ENCODE peak calls at places on chromosome 21, in nine cellular contexts. One of them, this sample, is unnamed.
A peak's percentile ranks its signal among the peaks of the same experiment; 100 is the strongest.

GRCh38 chr21:35616090-35616489 is 444.2 kb downstream of the SETD4 start:
- DNase-seq in psoas muscle: no peak
- DNase-seq in activated T-helper 1 cell treated with anti-CD3 and anti-CD28 coated beads, Interleukin-12 subunit alpha, Interleukin-12 subunit beta, Interleukin-2, Interleukin-4 antibody, amounts not matched to agents 30 ng/mL and 10 ng/mL and 1 ng/mL, durations not matched to agents 14 hours and 24 hours and 36 hours: no peak
- DNase-seq in activated gamma-delta T cell treated with Interleukin-2 at 50 U/mL for 16 hours: no peak
- DNase-seq in Right ventricle myocardium superior: no peak
- DNase-seq in AG08395: peak; percentile 38
- DNase-seq in cardiac septum: no peak
- DNase-seq in GM06990: no peak
- DNase-seq in NCI-H69: no peak
- DNase-seq in this sample: no peak

GRCh38 chr21:31282095-31282709 is 61.9 kb downstream of the TIAM1 start:
- DNase-seq in psoas muscle: peak; percentile 15
- DNase-seq in activated T-helper 1 cell treated with anti-CD3 and anti-CD28 coated beads, Interleukin-12 subunit alpha, Interleukin-12 subunit beta, Interleukin-2, Interleukin-4 antibody, amounts not matched to agents 30 ng/mL and 10 ng/mL and 1 ng/mL, durations not matched to agents 14 hours and 24 hours and 36 hours: no peak
- DNase-seq in activated gamma-delta T cell treated with Interleukin-2 at 50 U/mL for 16 hours: no peak
- DNase-seq in Right ventricle myocardium superior: peak; percentile 43
- DNase-seq in AG08395: peak; percentile 70
- DNase-seq in cardiac septum: no peak
- DNase-seq in GM06990: no peak
- DNase-seq in NCI-H69: peak; percentile 14
- DNase-seq in this sample: no peak

GRCh38 chr21:45154511-45155508 is 80.4 kb downstream of the ADARB1 start:
- DNase-seq in psoas muscle: no peak
- DNase-seq in activated T-helper 1 cell treated with anti-CD3 and anti-CD28 coated beads, Interleukin-12 subunit alpha, Interleukin-12 subunit beta, Interleukin-2, Interleukin-4 antibody, amounts not matched to agents 30 ng/mL and 10 ng/mL and 1 ng/mL, durations not matched to agents 14 hours and 24 hours and 36 hours: peak; percentile 23
- DNase-seq in activated gamma-delta T cell treated with Interleukin-2 at 50 U/mL for 16 hours: no peak
- DNase-seq in Right ventricle myocardium superior: no peak
- DNase-seq in AG08395: peak; percentile 72
- DNase-seq in cardiac septum: peak; percentile 63
- DNase-seq in GM06990: no peak
- DNase-seq in NCI-H69: peak; percentile 98
- DNase-seq in this sample: no peak

GRCh38 chr21:39097335-39097861 is 85.9 kb downstream of the PSMG1 start:
- DNase-seq in psoas muscle: no peak
- DNase-seq in activated T-helper 1 cell treated with anti-CD3 and anti-CD28 coated beads, Interleukin-12 subunit alpha, Interleukin-12 subunit beta, Interleukin-2, Interleukin-4 antibody, amounts not matched to agents 30 ng/mL and 10 ng/mL and 1 ng/mL, durations not matched to agents 14 hours and 24 hours and 36 hours: no peak
- DNase-seq in activated gamma-delta T cell treated with Interleukin-2 at 50 U/mL for 16 hours: no peak
- DNase-seq in Right ventricle myocardium superior: peak; percentile 66
- DNase-seq in AG08395: no peak
- DNase-seq in cardiac septum: no peak
- DNase-seq in GM06990: no peak
- DNase-seq in NCI-H69: no peak
- DNase-seq in this sample: no peak

GRCh38 chr21:14675774-14676530 is 129.8 kb upstream of the SAMSN1 start:
- DNase-seq in psoas muscle: no peak
- DNase-seq in activated T-helper 1 cell treated with anti-CD3 and anti-CD28 coated beads, Interleukin-12 subunit alpha, Interleukin-12 subunit beta, Interleukin-2, Interleukin-4 antibody, amounts not matched to agents 30 ng/mL and 10 ng/mL and 1 ng/mL, durations not matched to agents 14 hours and 24 hours and 36 hours: no peak
- DNase-seq in activated gamma-delta T cell treated with Interleukin-2 at 50 U/mL for 16 hours: peak; percentile 14
- DNase-seq in Right ventricle myocardium superior: no peak
- DNase-seq in AG08395: no peak
- DNase-seq in cardiac septum: no peak
- DNase-seq in GM06990: peak; percentile 61
- DNase-seq in NCI-H69: no peak
- DNase-seq in this sample: no peak

GRCh38 chr21:34644815-34645214 is 24.0 kb upstream of the CLIC6 start:
- DNase-seq in psoas muscle: no peak
- DNase-seq in activated T-helper 1 cell treated with anti-CD3 and anti-CD28 coated beads, Interleukin-12 subunit alpha, Interleukin-12 subunit beta, Interleukin-2, Interleukin-4 antibody, amounts not matched to agents 30 ng/mL and 10 ng/mL and 1 ng/mL, durations not matched to agents 14 hours and 24 hours and 36 hours: no peak
- DNase-seq in activated gamma-delta T cell treated with Interleukin-2 at 50 U/mL for 16 hours: no peak
- DNase-seq in Right ventricle myocardium superior: no peak
- DNase-seq in AG08395: no peak
- DNase-seq in cardiac septum: no peak
- DNase-seq in GM06990: no peak
- DNase-seq in NCI-H69: peak; percentile 63
- DNase-seq in this sample: no peak

GRCh38 chr21:43321611-43322010 is 105.3 kb downstream of the SIK1 start:
- DNase-seq in psoas muscle: no peak
- DNase-seq in activated T-helper 1 cell treated with anti-CD3 and anti-CD28 coated beads, Interleukin-12 subunit alpha, Interleukin-12 subunit beta, Interleukin-2, Interleukin-4 antibody, amounts not matched to agents 30 ng/mL and 10 ng/mL and 1 ng/mL, durations not matched to agents 14 hours and 24 hours and 36 hours: no peak
- DNase-seq in activated gamma-delta T cell treated with Interleukin-2 at 50 U/mL for 16 hours: no peak
- DNase-seq in Right ventricle myocardium superior: no peak
- DNase-seq in AG08395: no peak
- DNase-seq in cardiac septum: no peak
- DNase-seq in GM06990: no peak
- DNase-seq in NCI-H69: no peak
- DNase-seq in this sample: no peak

GRCh38 chr21:46153259-46154154 is 1.9 kb downstream of the FTCD start:
- DNase-seq in psoas muscle: peak; percentile 63
- DNase-seq in activated T-helper 1 cell treated with anti-CD3 and anti-CD28 coated beads, Interleukin-12 subunit alpha, Interleukin-12 subunit beta, Interleukin-2, Interleukin-4 antibody, amounts not matched to agents 30 ng/mL and 10 ng/mL and 1 ng/mL, durations not matched to agents 14 hours and 24 hours and 36 hours: peak; percentile 27
- DNase-seq in activated gamma-delta T cell treated with Interleukin-2 at 50 U/mL for 16 hours: no peak
- DNase-seq in Right ventricle myocardium superior: peak; percentile 76
- DNase-seq in AG08395: peak; percentile 75
- DNase-seq in cardiac septum: peak; percentile 75
- DNase-seq in GM06990: no peak
- DNase-seq in NCI-H69: no peak
- DNase-seq in this sample: peak; percentile 69

GRCh38 chr21:34526618-34527290 is 14.7 kb upstream of the KCNE1 start:
- DNase-seq in psoas muscle: peak; percentile 67
- DNase-seq in activated T-helper 1 cell treated with anti-CD3 and anti-CD28 coated beads, Interleukin-12 subunit alpha, Interleukin-12 subunit beta, Interleukin-2, Interleukin-4 antibody, amounts not matched to agents 30 ng/mL and 10 ng/mL and 1 ng/mL, durations not matched to agents 14 hours and 24 hours and 36 hours: no peak
- DNase-seq in activated gamma-delta T cell treated with Interleukin-2 at 50 U/mL for 16 hours: no peak
- DNase-seq in Right ventricle myocardium superior: peak; percentile 73
- DNase-seq in AG08395: peak; percentile 96
- DNase-seq in cardiac septum: peak; percentile 88
- DNase-seq in GM06990: no peak
- DNase-seq in NCI-H69: peak; percentile 53
- DNase-seq in this sample: no peak

GRCh38 chr21:25837545-25838263 is 102.9 kb downstream of the GABPA start:
- DNase-seq in psoas muscle: no peak
- DNase-seq in activated T-helper 1 cell treated with anti-CD3 and anti-CD28 coated beads, Interleukin-12 subunit alpha, Interleukin-12 subunit beta, Interleukin-2, Interleukin-4 antibody, amounts not matched to agents 30 ng/mL and 10 ng/mL and 1 ng/mL, durations not matched to agents 14 hours and 24 hours and 36 hours: no peak
- DNase-seq in activated gamma-delta T cell treated with Interleukin-2 at 50 U/mL for 16 hours: no peak
- DNase-seq in Right ventricle myocardium superior: no peak
- DNase-seq in AG08395: no peak
- DNase-seq in cardiac septum: no peak
- DNase-seq in GM06990: no peak
- DNase-seq in NCI-H69: no peak
- DNase-seq in this sample: no peak

GRCh38 chr21:37145635-37146111 is 72.6 kb downstream of the TTC3 start:
- DNase-seq in psoas muscle: no peak
- DNase-seq in activated T-helper 1 cell treated with anti-CD3 and anti-CD28 coated beads, Interleukin-12 subunit alpha, Interleukin-12 subunit beta, Interleukin-2, Interleukin-4 antibody, amounts not matched to agents 30 ng/mL and 10 ng/mL and 1 ng/mL, durations not matched to agents 14 hours and 24 hours and 36 hours: no peak
- DNase-seq in activated gamma-delta T cell treated with Interleukin-2 at 50 U/mL for 16 hours: no peak
- DNase-seq in Right ventricle myocardium superior: no peak
- DNase-seq in AG08395: no peak
- DNase-seq in cardiac septum: no peak
- DNase-seq in GM06990: no peak
- DNase-seq in NCI-H69: peak; percentile 87
- DNase-seq in this sample: no peak

GRCh38 chr21:24941316-24942185 is 665.7 kb downstream of the MRPL39 start:
- DNase-seq in psoas muscle: no peak
- DNase-seq in activated T-helper 1 cell treated with anti-CD3 and anti-CD28 coated beads, Interleukin-12 subunit alpha, Interleukin-12 subunit beta, Interleukin-2, Interleukin-4 antibody, amounts not matched to agents 30 ng/mL and 10 ng/mL and 1 ng/mL, durations not matched to agents 14 hours and 24 hours and 36 hours: no peak
- DNase-seq in activated gamma-delta T cell treated with Interleukin-2 at 50 U/mL for 16 hours: no peak
- DNase-seq in Right ventricle myocardium superior: no peak
- DNase-seq in AG08395: no peak
- DNase-seq in cardiac septum: no peak
- DNase-seq in GM06990: no peak
- DNase-seq in NCI-H69: peak; percentile 59
- DNase-seq in this sample: no peak

GRCh38 chr21:33286600-33287456 is 20.7 kb downstream of the IL10RB start:
- DNase-seq in psoas muscle: no peak
- DNase-seq in activated T-helper 1 cell treated with anti-CD3 and anti-CD28 coated beads, Interleukin-12 subunit alpha, Interleukin-12 subunit beta, Interleukin-2, Interleukin-4 antibody, amounts not matched to agents 30 ng/mL and 10 ng/mL and 1 ng/mL, durations not matched to agents 14 hours and 24 hours and 36 hours: no peak
- DNase-seq in activated gamma-delta T cell treated with Interleukin-2 at 50 U/mL for 16 hours: no peak
- DNase-seq in Right ventricle myocardium superior: peak; percentile 61
- DNase-seq in AG08395: peak; percentile 33
- DNase-seq in cardiac septum: no peak
- DNase-seq in GM06990: no peak
- DNase-seq in NCI-H69: peak; percentile 83
- DNase-seq in this sample: no peak

GRCh38 chr21:42097274-42097673 is 26.2 kb downstream of the UMODL1 start:
- DNase-seq in psoas muscle: no peak
- DNase-seq in activated T-helper 1 cell treated with anti-CD3 and anti-CD28 coated beads, Interleukin-12 subunit alpha, Interleukin-12 subunit beta, Interleukin-2, Interleukin-4 antibody, amounts not matched to agents 30 ng/mL and 10 ng/mL and 1 ng/mL, durations not matched to agents 14 hours and 24 hours and 36 hours: no peak
- DNase-seq in activated gamma-delta T cell treated with Interleukin-2 at 50 U/mL for 16 hours: no peak
- DNase-seq in Right ventricle myocardium superior: no peak
- DNase-seq in AG08395: no peak
- DNase-seq in cardiac septum: no peak
- DNase-seq in GM06990: no peak
- DNase-seq in NCI-H69: peak; percentile 31
- DNase-seq in this sample: no peak

GRCh38 chr21:26366781-26367180 is 196.2 kb upstream of the APP start:
- DNase-seq in psoas muscle: no peak
- DNase-seq in activated T-helper 1 cell treated with anti-CD3 and anti-CD28 coated beads, Interleukin-12 subunit alpha, Interleukin-12 subunit beta, Interleukin-2, Interleukin-4 antibody, amounts not matched to agents 30 ng/mL and 10 ng/mL and 1 ng/mL, durations not matched to agents 14 hours and 24 hours and 36 hours: no peak
- DNase-seq in activated gamma-delta T cell treated with Interleukin-2 at 50 U/mL for 16 hours: no peak
- DNase-seq in Right ventricle myocardium superior: no peak
- DNase-seq in AG08395: peak; percentile 59
- DNase-seq in cardiac septum: no peak
- DNase-seq in GM06990: no peak
- DNase-seq in NCI-H69: no peak
- DNase-seq in this sample: no peak

GRCh38 chr21:31347435-31348032 is 3.5 kb upstream of the TIAM1 start:
- DNase-seq in psoas muscle: no peak
- DNase-seq in activated T-helper 1 cell treated with anti-CD3 and anti-CD28 coated beads, Interleukin-12 subunit alpha, Interleukin-12 subunit beta, Interleukin-2, Interleukin-4 antibody, amounts not matched to agents 30 ng/mL and 10 ng/mL and 1 ng/mL, durations not matched to agents 14 hours and 24 hours and 36 hours: no peak
- DNase-seq in activated gamma-delta T cell treated with Interleukin-2 at 50 U/mL for 16 hours: no peak
- DNase-seq in Right ventricle myocardium superior: no peak
- DNase-seq in AG08395: no peak
- DNase-seq in cardiac septum: no peak
- DNase-seq in GM06990: no peak
- DNase-seq in NCI-H69: peak; percentile 33
- DNase-seq in this sample: peak; percentile 62

GRCh38 chr21:32241434-32241785 is 37.4 kb downstream of the MIS18A start:
- DNase-seq in psoas muscle: no peak
- DNase-seq in activated T-helper 1 cell treated with anti-CD3 and anti-CD28 coated beads, Interleukin-12 subunit alpha, Interleukin-12 subunit beta, Interleukin-2, Interleukin-4 antibody, amounts not matched to agents 30 ng/mL and 10 ng/mL and 1 ng/mL, durations not matched to agents 14 hours and 24 hours and 36 hours: no peak
- DNase-seq in activated gamma-delta T cell treated with Interleukin-2 at 50 U/mL for 16 hours: no peak
- DNase-seq in Right ventricle myocardium superior: no peak
- DNase-seq in AG08395: no peak
- DNase-seq in cardiac septum: no peak
- DNase-seq in GM06990: no peak
- DNase-seq in NCI-H69: no peak
- DNase-seq in this sample: no peak

This sample was measured in dorsolateral prefrontal cortex.